ENCODE peak calls at places on chromosomes 11 and 22, in eight cellular contexts. H is fibroblast of mammary gland, N is RWPE1, R is stomach, T is astrocyte of the spinal cord, J is PC-3, I is keratinocyte, L is WTC11. M is an unnamed sample.

GRCh38 chr11:114084414-114084813 is 24.9 kb downstream of the ZBTB16 start:
- DNase-seq in R (no peak), N (no peak), I (no peak), H (no peak), J (no peak), L (no peak), T (no peak), M (no peak)

GRCh38 chr11:119396835-119397234 is 15.3 kb upstream of the USP2 start:
- DNase-seq in L (no peak), R (no peak), N (no peak), J (no peak), I (no peak), T (no peak), H (no peak), M (no peak)

GRCh38 chr11:126479178-126479930 is 123.9 kb downstream of the ST3GAL4 start:
- DNase-seq in H (no peak), R (no peak), T (no peak), J (no peak), N (no peak), L (no peak), I (no peak), M (no peak)

GRCh38 chr22:20960609-20961008 is 6.4 kb upstream of the AIFM3 start:
- DNase-seq in H (no peak), J (no peak), N (no peak), L (no peak), R (no peak), T (no peak), I (no peak), M (no peak)

GRCh38 chr22:46060292-46061123 is 83.5 kb upstream of the WNT7B start:
- DNase-seq in L (peak), T (peak), N (no peak), I (no peak), R (peak), J (peak), H (peak), M (no peak)

GRCh38 chr22:33035276-33035863 is 22.8 kb downstream of the SYN3 start:
- DNase-seq in I (no peak), T (no peak), J (no peak), R (no peak), N (peak), H (no peak), L (no peak), M (no peak)

GRCh38 chr11:2537896-2538855 is 93.4 kb downstream of the KCNQ1 start:
- DNase-seq in N (no peak), I (no peak), H (no peak), R (no peak), T (no peak), L (no peak), J (no peak), M (no peak)

GRCh38 chr11:60706931-60707330 is 7.5 kb downstream of the MS4A8 start:
- DNase-seq in N (no peak), J (no peak), I (no peak), H (no peak), T (no peak), R (no peak), L (no peak), M (no peak)

GRCh38 chr11:122776546-122776945 is 61.8 kb upstream of the CRTAM start:
- DNase-seq in R (no peak), L (no peak), H (peak), J (peak), I (no peak), N (no peak), T (no peak), M (no peak)

GRCh38 chr11:119795231-119795630 is 66.2 kb upstream of the NECTIN1 start:
- DNase-seq in L (no peak), H (peak), T (peak), I (peak), N (peak), R (no peak), J (peak), M (no peak)

GRCh38 chr22:33018232-33018864 is 39.8 kb downstream of the SYN3 start:
- DNase-seq in N (peak), J (peak), H (peak), L (peak), R (peak), I (no peak), T (peak), M (no peak)

GRCh38 chr11:69204246-69205124 is 48.8 kb downstream of the SMIM38 start:
- DNase-seq in J (no peak), N (no peak), H (no peak), T (no peak), L (peak), R (no peak), I (no peak), M (no peak)

GRCh38 chr22:34608716-34609115 is 457.2 kb upstream of the ISX start:
- DNase-seq in T (no peak), I (peak), H (no peak), J (no peak), L (no peak), N (no peak), R (no peak), M (no peak)

GRCh38 chr22:49372530-49373288 is 455.0 kb downstream of the BRD1 start:
- DNase-seq in H (no peak), I (no peak), N (no peak), L (peak), T (no peak), R (peak), J (peak), M (peak)

GRCh38 chr11:70210051-70210501 is 7.0 kb downstream of the FADD start:
- DNase-seq in N (no peak), J (peak), T (peak), L (no peak), H (peak), I (no peak), R (no peak), M (no peak)

GRCh38 chr11:128336203-128336602 is 251.2 kb downstream of the ETS1 start:
- DNase-seq in N (no peak), J (peak), L (no peak), H (peak), I (no peak), T (peak), R (peak), M (peak)

GRCh38 chr11:41996558-41996957 is 537.1 kb upstream of the LRRC4C start:
- DNase-seq in I (no peak), N (no peak), T (no peak), J (no peak), R (no peak), L (no peak), H (no peak), M (no peak)

GRCh38 chr11:36622431-36623136 is 24.5 kb upstream of the RAG2 start:
- DNase-seq in N (peak), J (peak), I (no peak), H (peak), R (no peak), T (peak), L (no peak), M (no peak)

GRCh38 chr11:68214173-68215086 is 1.3 kb upstream of the KMT5B start:
- DNase-seq in I (no peak), N (no peak), H (no peak), R (no peak), L (peak), T (no peak), J (no peak), M (no peak)

GRCh38 chr11:84780689-84781293 is 846.4 kb downstream of the DLG2 start:
- DNase-seq in N (peak), H (peak), J (peak), I (no peak), L (no peak), T (peak), R (no peak), M (no peak)
- TF ChIP-seq CTCF in N (peak), H (peak), J (peak), I (no peak), L (no peak), T (peak), R (no peak), M (peak)

DNA sequence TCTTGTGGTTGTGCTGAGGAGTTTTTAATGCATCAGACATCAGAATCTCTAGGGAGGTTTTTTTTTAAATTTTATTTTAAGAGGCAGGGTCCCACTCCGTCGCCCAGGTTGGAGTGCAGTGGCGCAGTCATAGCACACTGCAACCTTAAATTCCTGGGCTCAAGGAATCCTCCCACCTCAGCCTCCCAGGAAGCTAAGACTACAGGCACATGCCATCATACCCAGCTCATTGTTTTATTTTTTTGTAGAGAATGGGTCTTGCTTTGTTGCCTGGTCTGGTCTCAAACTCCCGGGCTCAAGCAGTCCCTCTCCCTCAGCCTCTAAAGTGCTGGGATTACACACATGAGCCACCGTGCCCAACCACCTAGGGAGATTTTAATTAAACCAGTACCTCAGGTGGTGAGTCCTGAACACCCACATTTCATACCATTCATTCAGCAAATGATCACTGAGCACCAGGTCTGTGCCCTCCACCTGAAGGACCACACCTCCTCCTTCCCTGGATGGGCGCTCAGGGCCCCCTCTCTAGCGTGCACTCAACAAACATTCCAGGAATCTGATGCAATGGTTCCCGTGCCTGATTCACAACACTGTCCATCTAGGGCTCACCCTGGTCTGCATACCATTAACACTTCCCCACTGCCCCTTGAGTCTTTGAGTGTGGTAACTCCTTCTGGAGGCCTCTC is 9.5 kb upstream of the MYH9 start:
- DNase-seq in T (no peak), L (no peak), J (peak), N (peak), R (no peak), I (no peak), H (peak), M (no peak)
- TF ChIP-seq CTCF in T (no peak), L (no peak), J (no peak), N (no peak), R (no peak), I (no peak), H (no peak), M (no peak)

GRCh38 chr11:44445500-44446340 is 119.7 kb upstream of the CD82 start:
- DNase-seq in N (peak), L (peak), H (no peak), J (peak), I (peak), T (no peak), R (peak), M (no peak)

GRCh38 chr11:44446341-44446712 is 119.1 kb upstream of the CD82 start:
- DNase-seq in L (no peak), R (peak), H (no peak), I (no peak), T (no peak), J (no peak), N (no peak), M (no peak)

GRCh38 chr11:44443836-44444769 is 121.4 kb upstream of the CD82 start:
- DNase-seq in L (no peak), H (no peak), I (no peak), R (peak), N (no peak), J (no peak), T (no peak), M (no peak)

GRCh38 chr11:44444770-44445321 is 120.6 kb upstream of the CD82 start:
- DNase-seq in L (no peak), N (no peak), H (no peak), R (no peak), I (no peak), J (no peak), T (no peak), M (no peak)

GRCh38 chr11:44446996-44447771 is 118.3 kb upstream of the CD82 start:
- DNase-seq in I (no peak), L (no peak), H (no peak), J (no peak), T (no peak), R (peak), N (no peak), M (no peak)
- TF ChIP-seq CTCF in I (no peak), L (no peak), H (no peak), J (no peak), T (no peak), R (no peak), N (no peak), M (no peak)

DNA sequence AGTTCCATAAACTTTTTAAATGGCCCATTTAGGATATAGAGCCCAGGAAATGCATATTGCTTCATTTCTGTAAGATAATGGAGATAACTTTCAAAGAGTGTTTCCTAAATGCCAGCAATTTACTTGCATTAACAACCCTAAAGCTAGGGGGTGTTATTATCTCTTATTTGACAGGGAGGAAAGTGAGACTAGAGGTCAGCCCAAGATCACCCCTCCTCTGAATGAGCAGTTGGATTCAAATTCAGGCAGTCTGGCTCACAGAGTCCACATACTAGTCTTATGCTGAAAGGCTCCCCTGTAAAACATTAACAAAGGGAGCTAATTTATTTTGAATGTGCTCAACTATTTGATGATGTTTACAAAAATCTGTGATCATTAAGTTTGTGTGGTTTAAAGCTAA is 49.9 kb upstream of the TRIM77 start:
- DNase-seq in T (no peak), N (no peak), H (no peak), L (no peak), R (no peak), J (no peak), I (no peak), M (no peak)
- TF ChIP-seq CTCF in T (no peak), N (no peak), H (no peak), L (no peak), R (no peak), J (no peak), I (no peak), M (no peak)

GRCh38 chr22:40919446-40919845 is 31.7 kb upstream of the RBX1 start:
- DNase-seq in L (no peak), N (no peak), J (no peak), R (no peak), T (no peak), H (no peak), I (no peak), M (no peak)

GRCh38 chr22:40928657-40929056 is 22.5 kb upstream of the RBX1 start:
- DNase-seq in L (no peak), I (no peak), T (no peak), R (no peak), H (no peak), J (no peak), N (no peak), M (no peak)

GRCh38 chr22:40920526-40920925 is 30.7 kb upstream of the RBX1 start:
- DNase-seq in H (peak), I (no peak), N (no peak), L (no peak), R (no peak), J (no peak), T (no peak), M (no peak)

GRCh38 chr22:40922484-40923303 is 28.5 kb upstream of the RBX1 start:
- DNase-seq in R (no peak), H (peak), N (peak), T (peak), L (no peak), J (peak), I (no peak), M (no peak)
- TF ChIP-seq CTCF in R (peak), H (peak), N (peak), T (peak), L (peak), J (peak), I (no peak), M (peak)

GRCh38 chr11:9091044-9091936 is at the start of gene SCUBE2:
- DNase-seq in R (no peak), J (no peak), T (no peak), H (no peak), L (no peak), N (no peak), I (no peak), M (no peak)

GRCh38 chr11:9092085-9092484 is 686 bp upstream of the SCUBE2 start:
- DNase-seq in H (no peak), R (no peak), I (no peak), L (no peak), N (no peak), T (no peak), J (no peak), M (no peak)

GRCh38 chr11:9094420-9094819 is 3.0 kb upstream of the SCUBE2 start:
- DNase-seq in N (no peak), L (no peak), J (no peak), I (no peak), R (no peak), T (no peak), H (no peak), M (no peak)

GRCh38 chr11:9095421-9095820 is 4.0 kb upstream of the SCUBE2 start:
- DNase-seq in N (no peak), L (peak), T (no peak), J (no peak), H (no peak), I (no peak), R (no peak), M (no peak)

GRCh38 chr11:9092846-9093778 is 1.7 kb upstream of the SCUBE2 start:
- DNase-seq in I (no peak), R (no peak), H (peak), N (no peak), L (no peak), J (peak), T (peak), M (no peak)
- TF ChIP-seq CTCF in I (peak), R (no peak), H (peak), N (peak), L (no peak), J (peak), T (peak), M (peak)

GRCh38 chr22:43109511-43109910 is 1.0 kb upstream of the BIK start:
- DNase-seq in L (no peak), N (no peak), I (no peak), R (no peak), J (no peak), T (no peak), H (no peak), M (no peak)

GRCh38 chr22:43110927-43111623 is 525 bp downstream of the BIK start:
- DNase-seq in J (peak), L (peak), N (no peak), I (no peak), R (peak), H (no peak), T (no peak), M (no peak)

GRCh38 chr22:43109921-43110443 is 568 bp upstream of the BIK start:
- DNase-seq in L (peak), N (no peak), T (no peak), H (no peak), I (no peak), R (no peak), J (no peak), M (no peak)

GRCh38 chr22:43113516-43114251 is 3.1 kb downstream of the BIK start:
- DNase-seq in R (peak), L (no peak), H (no peak), J (peak), N (no peak), T (no peak), I (no peak), M (no peak)

GRCh38 chr22:43110444-43110926 is at the start of gene BIK:
- DNase-seq in N (peak), T (no peak), R (peak), I (no peak), J (peak), L (peak), H (peak), M (no peak)
- TF ChIP-seq CTCF in N (no peak), T (peak), R (peak), I (peak), J (no peak), L (no peak), H (peak), M (peak)

GRCh38 chr22:27372969-27373670 is 428.4 kb downstream of the MN1 start:
- DNase-seq in H (no peak), T (no peak), I (no peak), N (no peak), J (peak), R (peak), L (peak), M (peak)
- TF ChIP-seq CTCF in H (no peak), T (no peak), I (no peak), N (no peak), J (no peak), R (no peak), L (no peak), M (peak)

M was measured in type B pancreatic cell.